ENCODE peak calls at places on chromosomes 12 and 14, in five cellular contexts. N is HepG2, W is neural progenitor cell, Z is IMR-90, R is GM23248. S is an unnamed sample.

GRCh38 chr12:44015333-44015941 is 179.6 kb downstream of the TMEM117 start:
- DNase-seq in N (peak; percentile 43), W (peak; percentile 65), Z (peak; percentile 66), R (peak; percentile 70), S (peak; percentile 41)

GRCh38 chr12:75603475-75603874 is 92.1 kb upstream of the KRR1 start:
- DNase-seq in N (no peak), W (no peak), Z (no peak), R (peak; percentile 29), S (peak; percentile 13)

GRCh38 chr14:21771671-21772070 is 98.1 kb upstream of the OR4E1 start:
- DNase-seq in N (no peak), W (no peak), Z (no peak), R (no peak), S (peak; percentile 58)

GRCh38 chr14:20857630-20858261 is 33.4 kb upstream of the RNASE3 start:
- DNase-seq in N (peak; percentile 50), W (peak; percentile 81), Z (peak; percentile 34), R (peak; percentile 70), S (peak; percentile 27)

GRCh38 chr12:90905691-90906370 is 49.1 kb downstream of the CCER1 start:
- DNase-seq in N (no peak), W (no peak), Z (peak; percentile 44), R (peak; percentile 25), S (peak; percentile 77)

GRCh38 chr14:89750909-89751502 is 203.5 kb downstream of the EFCAB11 start:
- DNase-seq in N (no peak), W (no peak), Z (no peak), R (no peak), S (no peak)

GRCh38 chr12:82686223-82687019 is at the start of gene TMTC2:
- DNase-seq in N (peak; percentile 62), W (peak; percentile 93), Z (peak; percentile 82), R (peak; percentile 96), S (peak; percentile 92)

GRCh38 chr12:113133036-113133435 is 2.5 kb downstream of the RASAL1 start:
- DNase-seq in N (no peak), W (no peak), Z (no peak), R (no peak), S (no peak)

DNA sequence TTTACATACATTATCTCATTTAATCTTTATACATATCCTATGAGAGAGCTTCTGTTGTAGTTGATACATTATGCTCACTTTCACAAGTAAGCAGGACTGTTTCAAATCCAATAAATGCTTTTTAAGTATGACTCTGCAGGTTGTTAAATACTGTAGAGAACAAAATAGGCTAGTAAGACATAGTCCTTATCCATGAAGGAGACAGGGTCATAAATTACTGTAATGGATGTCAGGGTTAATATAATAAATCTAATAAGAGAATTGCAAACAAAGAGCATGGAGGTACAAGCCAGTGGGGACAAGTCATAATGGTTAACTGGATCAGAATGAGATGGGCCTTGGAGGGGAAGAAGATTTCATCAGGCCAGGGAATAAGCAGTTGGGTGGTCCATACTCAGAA is 303.8 kb upstream of the RGS6 start:
- DNase-seq in N (no peak), W (no peak), Z (no peak), R (no peak), S (no peak)
- H3K4me2 ChIP-seq in N (no peak overlapping the region), W (no peak overlapping the region), Z (no peak overlapping the region), R (no peak overlapping the region), S (no peak overlapping the region)

GRCh38 chr14:76997257-76997970 is 31.1 kb downstream of the IRF2BPL start:
- DNase-seq in N (no peak), W (peak; percentile 34), Z (peak; percentile 32), R (peak; percentile 83), S (peak; percentile 63)
- H3K4me2 ChIP-seq in N (no peak overlapping the region), W (peak overlapping the region; percentile 6), Z (no peak overlapping the region), R (no peak overlapping the region), S (no peak overlapping the region)

GRCh38 chr12:95073698-95074520 is 491 bp upstream of the NR2C1 start:
- DNase-seq in N (no peak), W (no peak), Z (no peak), R (peak; percentile 16), S (no peak)
- H3K4me2 ChIP-seq in N (peak overlapping the region; percentile 76), W (peak overlapping the region; percentile 16), Z (no peak overlapping the region), R (peak overlapping the region; percentile 73), S (peak overlapping the region; percentile 71)

GRCh38 chr14:67675219-67675582 is 769 bp upstream of the VTI1B start:
- DNase-seq in N (no peak), W (no peak), Z (no peak), R (no peak), S (no peak)

GRCh38 chr14:67683821-67684220 is 9.4 kb upstream of the VTI1B start:
- DNase-seq in N (no peak), W (no peak), Z (no peak), R (no peak), S (no peak)

GRCh38 chr14:67680941-67681340 is 6.5 kb upstream of the VTI1B start:
- DNase-seq in N (no peak), W (no peak), Z (no peak), R (no peak), S (no peak)

GRCh38 chr14:67674480-67675218 is at the start of gene VTI1B:
- DNase-seq in N (peak; percentile 65), W (peak; percentile 93), Z (peak; percentile 65), R (peak; percentile 91), S (peak; percentile 73)

DNA sequence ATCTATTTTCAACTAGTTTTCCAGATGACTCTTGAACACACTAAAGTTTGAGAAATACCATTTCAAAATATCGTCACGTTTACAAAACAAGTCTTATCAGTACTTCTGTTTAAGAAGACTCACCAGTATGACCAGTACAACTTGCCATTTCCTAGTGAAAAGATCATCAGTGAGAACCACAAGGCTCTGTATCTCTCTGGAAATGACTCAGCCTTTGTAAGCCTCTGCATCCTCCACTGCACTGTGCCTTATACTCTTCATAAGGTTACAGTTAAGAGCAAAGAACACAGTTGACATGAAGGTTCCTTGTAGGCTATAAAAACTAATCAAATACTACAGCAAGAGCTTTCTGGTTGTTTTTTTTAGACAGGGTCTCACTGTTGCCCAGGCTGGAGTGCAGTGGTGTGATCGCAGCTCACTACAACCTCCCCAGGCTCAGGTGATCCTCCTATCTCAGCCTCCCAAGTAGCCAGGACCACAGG is 5.7 kb upstream of the VTI1B start:
- DNase-seq in N (no peak), W (no peak), Z (peak; percentile 98), R (peak; percentile 93), S (peak; percentile 81)
- H3K4me2 ChIP-seq in N (no peak overlapping the region), W (no peak overlapping the region), Z (peak overlapping the region; percentile 72), R (peak overlapping the region; percentile 58), S (no peak overlapping the region)

GRCh38 chr14:102578821-102579220 is 13.6 kb upstream of the RCOR1 start:
- DNase-seq in N (no peak), W (no peak), Z (no peak), R (no peak), S (no peak)

GRCh38 chr14:102574840-102575478 is 17.5 kb upstream of the RCOR1 start:
- DNase-seq in N (peak; percentile 82), W (peak; percentile 45), Z (no peak), R (no peak), S (no peak)

GRCh38 chr14:102573591-102574046 is 18.8 kb upstream of the RCOR1 start:
- DNase-seq in N (no peak), W (no peak), Z (no peak), R (no peak), S (no peak)

GRCh38 chr14:102579696-102580551 is 12.5 kb upstream of the RCOR1 start:
- DNase-seq in N (no peak), W (no peak), Z (peak; percentile 76), R (peak; percentile 92), S (peak; percentile 69)

GRCh38 chr14:102575479-102576428 is 16.7 kb upstream of the RCOR1 start:
- DNase-seq in N (no peak), W (no peak), Z (no peak), R (no peak), S (no peak)
- H3K4me2 ChIP-seq in N (peak overlapping the region; percentile 98), W (no peak overlapping the region), Z (no peak overlapping the region), R (no peak overlapping the region), S (no peak overlapping the region)

DNA sequence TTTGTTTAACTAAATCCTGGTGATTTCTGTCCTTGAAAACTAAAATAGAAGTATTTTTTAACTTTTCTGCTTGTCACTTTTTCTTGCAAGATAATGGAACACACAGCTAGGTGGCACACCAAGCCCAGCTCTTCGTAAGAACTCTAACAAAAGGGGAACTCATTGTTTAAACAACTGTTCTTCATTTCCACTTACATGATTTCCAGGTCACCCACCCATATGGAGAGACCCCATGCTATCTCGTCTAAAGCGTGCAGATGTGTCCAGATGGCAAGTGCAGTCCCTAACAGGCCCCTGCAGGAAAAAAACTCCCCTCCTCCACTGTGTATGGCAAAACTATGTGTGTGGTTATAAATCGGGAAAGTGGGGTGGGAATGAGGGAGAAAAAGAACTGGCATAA is 43.3 kb upstream of the NT5DC3 start:
- DNase-seq in N (no peak), W (peak; percentile 23), Z (peak; percentile 76), R (peak; percentile 66), S (peak; percentile 16)
- H3K4me2 ChIP-seq in N (no peak overlapping the region), W (no peak overlapping the region), Z (peak overlapping the region; percentile 56), R (no peak overlapping the region), S (no peak overlapping the region)

DNA sequence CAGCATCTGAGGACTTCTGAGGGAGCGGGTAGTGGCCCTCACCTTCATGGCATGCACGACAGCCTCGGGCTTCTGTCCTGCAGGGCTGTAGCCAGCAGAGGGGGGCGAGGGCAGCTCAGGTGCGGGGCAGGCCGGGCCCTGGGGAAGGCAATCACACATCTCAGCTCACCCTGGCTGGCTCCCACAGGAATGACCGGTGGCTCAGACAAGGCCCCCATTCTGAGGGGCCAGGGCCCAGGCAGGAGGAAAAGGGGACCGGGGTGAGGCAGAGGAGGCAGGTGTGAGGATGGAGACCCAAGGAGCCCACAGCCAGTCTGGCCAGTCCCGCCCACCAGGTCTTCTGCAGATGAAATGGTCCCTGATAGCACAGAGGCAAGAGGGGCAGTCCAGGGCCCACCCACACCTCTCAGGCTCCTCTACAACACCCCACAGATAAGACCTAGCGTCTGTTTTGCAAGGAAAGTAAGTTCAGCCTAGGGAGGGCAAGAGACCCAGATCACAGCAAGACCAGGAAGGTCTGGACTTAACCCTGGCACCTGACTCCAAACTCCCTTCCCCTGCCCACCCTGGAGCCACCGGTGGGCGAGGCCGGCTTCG is 35.9 kb downstream of the CCNK start:
- DNase-seq in N (no peak), W (no peak), Z (no peak), R (no peak), S (no peak)
- H3K4me2 ChIP-seq in N (no peak overlapping the region), W (no peak overlapping the region), Z (no peak overlapping the region), R (no peak overlapping the region), S (no peak overlapping the region)

GRCh38 chr14:99749142-99749541 is 44.1 kb upstream of the EML1 start:
- DNase-seq in N (no peak), W (peak; percentile 32), Z (no peak), R (peak; percentile 32), S (no peak)
- H3K4me2 ChIP-seq in N (no peak overlapping the region), W (no peak overlapping the region), Z (no peak overlapping the region), R (no peak overlapping the region), S (no peak overlapping the region)

GRCh38 chr12:64695550-64695949 is 63.7 kb downstream of the GNS start:
- DNase-seq in N (no peak), W (no peak), Z (no peak), R (no peak), S (no peak)

GRCh38 chr12:64701283-64701682 is 57.9 kb downstream of the GNS start:
- DNase-seq in N (no peak), W (peak; percentile 41), Z (no peak), R (no peak), S (no peak)

GRCh38 chr12:64696065-64696741 is 63.0 kb downstream of the GNS start:
- DNase-seq in N (peak; percentile 28), W (no peak), Z (peak; percentile 43), R (peak; percentile 58), S (no peak)

GRCh38 chr12:64699504-64700115 is 59.6 kb downstream of the GNS start:
- DNase-seq in N (no peak), W (no peak), Z (no peak), R (no peak), S (no peak)

GRCh38 chr12:64700532-64700931 is 58.7 kb downstream of the GNS start:
- DNase-seq in N (no peak), W (no peak), Z (no peak), R (peak; percentile 4), S (no peak)
- H3K4me2 ChIP-seq in N (no peak overlapping the region), W (no peak overlapping the region), Z (no peak overlapping the region), R (no peak overlapping the region), S (no peak overlapping the region)